ENCODE peak calls at places on chromosomes 4 and X, in five cellular contexts. One of them, this sample, is unnamed.

GRCh38 chrX:147476008-147476407 is 435.7 kb upstream of the FMR1 start:
- DNase-seq in transverse colon: peak
- DNase-seq in pulmonary artery endothelial cell: no peak
- DNase-seq in GM13977: no peak
- DNase-seq in Calu3: peak
- DNase-seq in this sample: no peak

GRCh38 chrX:152149648-152150047 is 11.3 kb upstream of the MAGEA10 start:
- DNase-seq in transverse colon: no peak
- DNase-seq in pulmonary artery endothelial cell: no peak
- DNase-seq in GM13977: no peak
- DNase-seq in Calu3: no peak
- DNase-seq in this sample: no peak

GRCh38 chrX:40097101-40097491 is 662 bp downstream of the BCOR start:
- DNase-seq in transverse colon: no peak
- DNase-seq in pulmonary artery endothelial cell: no peak
- DNase-seq in GM13977: no peak
- DNase-seq in Calu3: peak
- DNase-seq in this sample: no peak

GRCh38 chr4:89599026-89599425 is 237.9 kb downstream of the SNCA start:
- DNase-seq in transverse colon: no peak
- DNase-seq in pulmonary artery endothelial cell: no peak
- DNase-seq in GM13977: no peak
- DNase-seq in Calu3: no peak
- DNase-seq in this sample: no peak

GRCh38 chr4:173575482-173576152 is 45.6 kb upstream of the HAND2 start:
- DNase-seq in transverse colon: no peak
- DNase-seq in pulmonary artery endothelial cell: no peak
- DNase-seq in GM13977: no peak
- DNase-seq in Calu3: no peak
- DNase-seq in this sample: no peak

GRCh38 chr4:108377021-108377420 is 208.3 kb upstream of the LEF1 start:
- DNase-seq in transverse colon: no peak
- DNase-seq in pulmonary artery endothelial cell: no peak
- DNase-seq in GM13977: no peak
- DNase-seq in Calu3: no peak
- DNase-seq in this sample: no peak

GRCh38 chr4:13980317-13980716 is 352.8 kb upstream of the BOD1L1 start:
- DNase-seq in transverse colon: no peak
- DNase-seq in pulmonary artery endothelial cell: no peak
- DNase-seq in GM13977: no peak
- DNase-seq in Calu3: no peak
- DNase-seq in this sample: no peak

GRCh38 chr4:141447761-141448160 is 188.6 kb upstream of the IL15 start:
- DNase-seq in transverse colon: no peak
- DNase-seq in pulmonary artery endothelial cell: no peak
- DNase-seq in GM13977: no peak
- DNase-seq in Calu3: no peak
- DNase-seq in this sample: no peak

GRCh38 chr4:29278580-29278979 is 1441.6 kb upstream of the PCDH7 start:
- DNase-seq in transverse colon: no peak
- DNase-seq in pulmonary artery endothelial cell: peak
- DNase-seq in GM13977: no peak
- DNase-seq in Calu3: no peak
- DNase-seq in this sample: no peak

GRCh38 chrX:9829308-9830267 is 43.4 kb downstream of the SHROOM2 start:
- DNase-seq in transverse colon: no peak
- DNase-seq in pulmonary artery endothelial cell: no peak
- DNase-seq in GM13977: peak
- DNase-seq in Calu3: peak
- DNase-seq in this sample: no peak

GRCh38 chrX:134484039-134484438 is 24.1 kb downstream of the HPRT1 start:
- DNase-seq in transverse colon: no peak
- DNase-seq in pulmonary artery endothelial cell: no peak
- DNase-seq in GM13977: no peak
- DNase-seq in Calu3: no peak
- DNase-seq in this sample: no peak

GRCh38 chr4:180960758-180961401 is 1282.3 kb upstream of the TENM3 start:
- DNase-seq in transverse colon: no peak
- DNase-seq in pulmonary artery endothelial cell: no peak
- DNase-seq in GM13977: no peak
- DNase-seq in Calu3: no peak
- DNase-seq in this sample: no peak